ENCODE peak calls at places on chromosome 7, in four cellular contexts. D is A549, V is IMR-90, X is HEK293T. U is an unnamed sample.

GRCh38 chr7:120760050-120760449 is 97.9 kb downstream of the TSPAN12 start:
- DNase-seq in D (no peak), V (no peak), X (no peak), U (no peak)

GRCh38 chr7:127591189-127591588 is 2.3 kb upstream of the FSCN3 start:
- DNase-seq in D (no peak), V (no peak), X (no peak), U (no peak)

GRCh38 chr7:71517940-71518339 is 386.0 kb downstream of the GALNT17 start:
- DNase-seq in D (no peak), V (no peak), X (no peak), U (no peak)

GRCh38 chr7:136877990-136878389 is 9.5 kb downstream of the CHRM2 start:
- DNase-seq in D (no peak), V (peak; percentile 35), X (no peak), U (no peak)

GRCh38 chr7:83347836-83348482 is 185.3 kb upstream of the PCLO start:
- DNase-seq in D (peak; percentile 23), V (peak; percentile 65), X (peak; percentile 41), U (no peak)

GRCh38 chr7:47937711-47938573 is 10.3 kb downstream of the PKD1L1 start:
- DNase-seq in D (no peak), V (no peak), X (no peak), U (no peak)

GRCh38 chr7:66140924-66141323 is 26.3 kb downstream of the CRCP start:
- DNase-seq in D (peak; percentile 51), V (peak; percentile 84), X (peak; percentile 31), U (no peak)

GRCh38 chr7:4136036-4136435 is 546.1 kb upstream of the FOXK1 start:
- DNase-seq in D (no peak), V (no peak), X (no peak), U (no peak)

GRCh38 chr7:22849158-22849557 is 26.5 kb upstream of the TOMM7 start:
- DNase-seq in D (no peak), V (no peak), X (no peak), U (no peak)

GRCh38 chr7:13577566-13578145 is 411.8 kb downstream of the ETV1 start:
- DNase-seq in D (no peak), V (peak; percentile 14), X (no peak), U (no peak)

GRCh38 chr7:31478744-31479143 is 35.1 kb upstream of the ITPRID1 start:
- DNase-seq in D (no peak), V (no peak), X (no peak), U (no peak)

GRCh38 chr7:140050100-140050499 is 12.7 kb downstream of the PARP12 start:
- DNase-seq in D (no peak), V (no peak), X (no peak), U (no peak)

GRCh38 chr7:120842131-120842621 is 15.8 kb downstream of the TSPAN12 start:
- DNase-seq in D (no peak), V (no peak), X (peak; percentile 14), U (no peak)

GRCh38 chr7:29684787-29685650 is 121.3 kb upstream of the WIPF3 start:
- DNase-seq in D (peak; percentile 83), V (peak; percentile 50), X (peak; percentile 54), U (peak; percentile 64)

GRCh38 chr7:25482631-25483030 is 254.3 kb upstream of the NPVF start:
- DNase-seq in D (no peak), V (no peak), X (no peak), U (no peak)

GRCh38 chr7:111508387-111508786 is 53.9 kb downstream of the IMMP2L start:
- DNase-seq in D (no peak), V (no peak), X (no peak), U (no peak)

GRCh38 chr7:93601363-93601762 is 26.8 kb upstream of the CALCR start:
- DNase-seq in D (peak; percentile 2), V (no peak), X (peak; percentile 12), U (no peak)

GRCh38 chr7:142477079-142477651 is 219.3 kb upstream of the PRSS58 start:
- DNase-seq in D (no peak), V (peak; percentile 27), X (no peak), U (no peak)

GRCh38 chr7:31083205-31083801 is 31.2 kb downstream of the ADCYAP1R1 start:
- DNase-seq in D (no peak), V (no peak), X (no peak), U (no peak)

GRCh38 chr7:84780158-84781124 is 406.4 kb downstream of the SEMA3D start:
- DNase-seq in D (no peak), V (no peak), X (no peak), U (no peak)

GRCh38 chr7:126700807-126701604 is 551.7 kb downstream of the GRM8 start:
- DNase-seq in D (peak; percentile 82), V (peak; percentile 78), X (no peak), U (peak; percentile 79)

GRCh38 chr7:25481891-25482290 is 253.6 kb upstream of the NPVF start:
- DNase-seq in D (no peak), V (no peak), X (no peak), U (no peak)

GRCh38 chr7:3301831-3302618 is 973 bp downstream of the SDK1 start:
- DNase-seq in D (peak; percentile 37), V (peak; percentile 29), X (peak; percentile 32), U (peak; percentile 9)

GRCh38 chr7:47940482-47941001 is 7.7 kb downstream of the PKD1L1 start:
- DNase-seq in D (no peak), V (peak; percentile 77), X (no peak), U (no peak)

GRCh38 chr7:150978136-150978789 is at the start of gene KCNH2:
- DNase-seq in D (no peak), V (no peak), X (peak; percentile 90), U (peak; percentile 99)

GRCh38 chr7:5424689-5425506 is 1.3 kb upstream of the TNRC18 start:
- DNase-seq in D (no peak), V (peak; percentile 33), X (no peak), U (peak; percentile 13)

GRCh38 chr7:157808042-157808441 is 471.2 kb downstream of the DNAJB6 start:
- DNase-seq in D (no peak), V (no peak), X (no peak), U (no peak)
- TF ChIP-seq BHLHE40 in D (no peak), V (no peak), X (no peak), U (no peak)

DNA sequence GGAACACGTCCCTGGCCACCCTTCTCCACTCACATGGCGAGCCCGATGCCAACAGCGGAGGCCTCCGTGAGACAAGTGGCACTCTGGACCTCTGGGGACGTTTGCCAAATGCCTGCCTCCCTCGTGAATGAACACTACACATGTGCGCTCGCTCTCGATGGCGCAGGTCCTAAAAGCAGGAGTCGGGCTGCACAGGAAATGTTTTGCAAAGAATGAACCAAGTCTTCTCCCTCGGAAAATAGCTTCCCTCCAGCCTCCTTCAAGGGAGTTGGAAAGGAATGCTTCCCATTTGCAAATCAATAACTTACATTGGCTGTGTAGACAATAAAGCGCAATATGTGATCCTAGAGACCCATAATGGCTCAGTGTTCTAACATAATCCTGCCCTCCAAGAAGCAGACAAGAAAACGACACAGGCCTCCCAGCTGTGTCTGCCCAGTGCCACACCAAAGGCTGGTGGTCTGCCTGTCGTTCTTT is 38.6 kb downstream of the ATXN7L1 start:
- DNase-seq in D (no peak), V (no peak), X (no peak), U (no peak)
- TF ChIP-seq BHLHE40 in D (no peak), V (no peak), X (no peak), U (no peak)

GRCh38 chr7:79217976-79218626 is 235.4 kb downstream of the MAGI2 start:
- DNase-seq in D (no peak), V (no peak), X (no peak), U (no peak)

GRCh38 chr7:79216236-79216635 is 237.2 kb downstream of the MAGI2 start:
- DNase-seq in D (no peak), V (no peak), X (no peak), U (no peak)

GRCh38 chr7:79221211-79221610 is 232.3 kb downstream of the MAGI2 start:
- DNase-seq in D (no peak), V (no peak), X (no peak), U (no peak)

GRCh38 chr7:79212334-79212733 is 241.1 kb downstream of the MAGI2 start:
- DNase-seq in D (no peak), V (no peak), X (no peak), U (no peak)

GRCh38 chr7:79217468-79217867 is 236.0 kb downstream of the MAGI2 start:
- DNase-seq in D (no peak), V (peak; percentile 58), X (no peak), U (no peak)
- TF ChIP-seq BHLHE40 in D (no peak), V (no peak), X (no peak), U (no peak)

GRCh38 chr7:45183711-45184210 is 26.2 kb downstream of the RAMP3 start:
- DNase-seq in D (no peak), V (no peak), X (no peak), U (no peak)
- TF ChIP-seq BHLHE40 in D (no peak), V (no peak), X (no peak), U (no peak)

GRCh38 chr7:123662755-123663154 is 7.1 kb downstream of the LMOD2 start:
- DNase-seq in D (no peak), V (no peak), X (no peak), U (no peak)

GRCh38 chr7:123662293-123662692 is 6.6 kb downstream of the LMOD2 start:
- DNase-seq in D (no peak), V (no peak), X (no peak), U (no peak)

GRCh38 chr7:123663200-123663599 is 7.5 kb downstream of the LMOD2 start:
- DNase-seq in D (no peak), V (no peak), X (no peak), U (no peak)

GRCh38 chr7:123661765-123662164 is 6.1 kb downstream of the LMOD2 start:
- DNase-seq in D (no peak), V (no peak), X (no peak), U (no peak)

GRCh38 chr7:123660514-123661354 is 5.1 kb downstream of the LMOD2 start:
- DNase-seq in D (no peak), V (no peak), X (no peak), U (no peak)
- TF ChIP-seq BHLHE40 in D (no peak), V (no peak), X (no peak), U (no peak)

GRCh38 chr7:132435016-132435990 is 141.0 kb downstream of the PLXNA4 start:
- DNase-seq in D (no peak), V (no peak), X (no peak), U (no peak)

GRCh38 chr7:132434041-132434440 is 142.2 kb downstream of the PLXNA4 start:
- DNase-seq in D (no peak), V (no peak), X (no peak), U (no peak)

GRCh38 chr7:132436121-132436520 is 140.1 kb downstream of the PLXNA4 start:
- DNase-seq in D (no peak), V (no peak), X (no peak), U (no peak)

GRCh38 chr7:132440126-132440525 is 136.1 kb downstream of the PLXNA4 start:
- DNase-seq in D (no peak), V (no peak), X (no peak), U (no peak)

GRCh38 chr7:132437730-132438129 is 138.5 kb downstream of the PLXNA4 start:
- DNase-seq in D (no peak), V (no peak), X (no peak), U (no peak)
- TF ChIP-seq BHLHE40 in D (no peak), V (no peak), X (no peak), U (no peak)

GRCh38 chr7:152571031-152571430 is 104.9 kb downstream of the XRCC2 start:
- DNase-seq in D (no peak), V (no peak), X (no peak), U (no peak)
- TF ChIP-seq BHLHE40 in D (no peak), V (no peak), X (no peak), U (no peak)

GRCh38 chr7:135194494-135195095 is 16.7 kb downstream of the WDR91 start:
- DNase-seq in D (no peak), V (peak; percentile 22), X (no peak), U (no peak)
- TF ChIP-seq BHLHE40 in D (no peak), V (no peak), X (no peak), U (no peak)

GRCh38 chr7:149856-150636 is 42.3 kb upstream of the FAM20C start:
- DNase-seq in D (no peak), V (no peak), X (peak; percentile 28), U (no peak)
- TF ChIP-seq BHLHE40 in D (no peak), V (no peak), X (no peak), U (no peak)